ENCODE peak calls at places on chromosomes 5 and 9, in nine cellular contexts. R, M, K, H, F, E, T, A and Y are unnamed samples.
A peak's percentile ranks its signal among the peaks of the same experiment; 100 is the strongest.

GRCh38 chr5:55319481-55319880 is 11.7 kb downstream of the MTREX start:
- DNase-seq in R (no peak), H (no peak), F (no peak), T (no peak), M (no peak), A (no peak), E (no peak), K (no peak), Y (no peak)

GRCh38 chr9:131587331-131587730 is 42.0 kb downstream of the PRRT1B start:
- DNase-seq in K (no peak), R (no peak), F (no peak), H (no peak), T (no peak), A (no peak), M (no peak), E (no peak), Y (no peak)

GRCh38 chr9:81656004-81656403 is 33.3 kb downstream of the TLE1 start:
- DNase-seq in R (peak; percentile 25), K (no peak), T (no peak), M (peak; percentile 25), E (no peak), F (no peak), A (no peak), H (no peak), Y (no peak)

GRCh38 chr5:24668050-24668449 is 23.3 kb upstream of the CDH10 start:
- DNase-seq in F (no peak), H (no peak), K (no peak), E (no peak), A (no peak), R (no peak), T (no peak), M (no peak), Y (no peak)

GRCh38 chr9:99445377-99445891 is 223.4 kb downstream of the SEC61B start:
- DNase-seq in E (no peak), T (no peak), R (no peak), H (no peak), M (peak; percentile 26), K (peak; percentile 79), F (peak; percentile 82), A (peak; percentile 30), Y (peak; percentile 94)

GRCh38 chr5:143494162-143494561 is 90.7 kb upstream of the NR3C1 start:
- DNase-seq in A (no peak), E (no peak), K (peak; percentile 91), F (no peak), R (no peak), M (no peak), T (no peak), H (no peak), Y (peak; percentile 88)

GRCh38 chr5:80937591-80937990 is 22.6 kb upstream of the RASGRF2 start:
- DNase-seq in T (no peak), K (peak; percentile 13), A (no peak), M (no peak), E (no peak), R (no peak), H (no peak), F (no peak), Y (no peak)

GRCh38 chr5:473344-474192 is 30.6 kb downstream of the EXOC3 start:
- DNase-seq in F (no peak), T (no peak), H (no peak), E (peak; percentile 56), M (no peak), A (peak; percentile 82), K (peak; percentile 28), R (no peak), Y (peak; percentile 29)

GRCh38 chr9:87324613-87325194 is 173.0 kb upstream of the DAPK1 start:
- DNase-seq in T (no peak), H (no peak), A (peak; percentile 60), M (no peak), F (no peak), E (no peak), K (peak; percentile 79), R (no peak), Y (peak; percentile 54)

GRCh38 chr5:56534102-56534501 is 281.2 kb upstream of the MAP3K1 start:
- DNase-seq in F (no peak), M (peak; percentile 40), A (peak; percentile 34), R (no peak), E (no peak), T (no peak), K (no peak), H (no peak), Y (peak; percentile 87)

GRCh38 chr5:100902406-100903035 is 561 bp downstream of the ST8SIA4 start:
- DNase-seq in K (peak; percentile 31), E (peak; percentile 61), T (peak; percentile 43), F (no peak), H (no peak), M (peak; percentile 25), R (no peak), A (peak; percentile 62), Y (no peak)

GRCh38 chr5:150694638-150695037 is 6.2 kb downstream of the RBM22 start:
- DNase-seq in T (no peak), K (peak; percentile 60), R (no peak), A (no peak), F (no peak), H (no peak), E (no peak), M (no peak), Y (no peak)
- H3K36me3 ChIP-seq in T (peaks cover 63% of the 10 kb centered on the region), K (peaks cover 14% of the 10 kb centered on the region), R (peaks cover 97% of the 10 kb centered on the region), A (peaks cover 26% of the 10 kb centered on the region), F (peaks cover 84% of the 10 kb centered on the region), H (peaks cover 85% of the 10 kb centered on the region), E (peaks cover 73% of the 10 kb centered on the region), M (peaks cover 95% of the 10 kb centered on the region), Y (peaks cover 32% of the 10 kb centered on the region)

GRCh38 chr9:34102796-34103195 is 23.7 kb downstream of the DCAF12 start:
- DNase-seq in H (no peak), T (no peak), E (no peak), A (no peak), F (no peak), K (no peak), R (no peak), M (no peak), Y (no peak)
- H3K36me3 ChIP-seq in H (peaks cover 53% of the 10 kb centered on the region), T (peaks cover 40% of the 10 kb centered on the region), E (peaks cover 32% of the 10 kb centered on the region), A (peaks cover 10% of the 10 kb centered on the region), F (peaks cover 77% of the 10 kb centered on the region), K (peaks cover 9% of the 10 kb centered on the region), R (peaks cover 100% of the 10 kb centered on the region), M (peaks cover 90% of the 10 kb centered on the region), Y (peaks cover 28% of the 10 kb centered on the region)

GRCh38 chr5:138900281-138900965 is 25.3 kb upstream of the LRRTM2 start:
- DNase-seq in T (no peak), A (no peak), R (no peak), K (peak; percentile 43), E (no peak), H (no peak), F (no peak), M (no peak), Y (peak; percentile 62)

GRCh38 chr5:138901716-138902115 is 26.6 kb upstream of the LRRTM2 start:
- DNase-seq in E (no peak), R (no peak), T (no peak), F (no peak), A (peak; percentile 37), K (no peak), M (no peak), H (no peak), Y (no peak)

GRCh38 chr5:138909734-138910133 is 34.6 kb upstream of the LRRTM2 start:
- DNase-seq in R (no peak), M (no peak), A (no peak), H (no peak), T (no peak), F (no peak), K (no peak), E (no peak), Y (no peak)

GRCh38 chr5:138903113-138903789 is 28.1 kb upstream of the LRRTM2 start:
- DNase-seq in K (peak; percentile 38), R (no peak), H (no peak), M (no peak), T (no peak), F (no peak), A (no peak), E (no peak), Y (peak; percentile 55)

GRCh38 chr5:138905541-138905940 is 30.4 kb upstream of the LRRTM2 start:
- DNase-seq in A (peak; percentile 77), E (no peak), H (no peak), R (no peak), T (no peak), K (no peak), M (no peak), F (no peak), Y (peak; percentile 68)
- H3K36me3 ChIP-seq in A (peaks cover 7% of the 10 kb centered on the region), E (no peaks in the 10 kb centered on the region), H (peaks cover 43% of the 10 kb centered on the region), R (peaks cover 100% of the 10 kb centered on the region), T (no peaks in the 10 kb centered on the region), K (peaks cover 2% of the 10 kb centered on the region), M (peaks cover 54% of the 10 kb centered on the region), F (peaks cover 16% of the 10 kb centered on the region), Y (peaks cover 15% of the 10 kb centered on the region)

GRCh38 chr5:149341846-149342245 is 3.5 kb upstream of the GRPEL2 start:
- DNase-seq in F (no peak), E (no peak), A (no peak), H (no peak), T (no peak), K (no peak), R (no peak), M (no peak), Y (no peak)

GRCh38 chr5:149338364-149338763 is 6.9 kb upstream of the GRPEL2 start:
- DNase-seq in K (no peak), H (no peak), E (no peak), T (no peak), F (no peak), R (no peak), A (no peak), M (no peak), Y (peak; percentile 49)

GRCh38 chr5:149333711-149334443 is 11.4 kb upstream of the GRPEL2 start:
- DNase-seq in A (no peak), M (no peak), R (no peak), F (no peak), H (no peak), K (no peak), E (no peak), T (no peak), Y (peak; percentile 74)

DNA sequence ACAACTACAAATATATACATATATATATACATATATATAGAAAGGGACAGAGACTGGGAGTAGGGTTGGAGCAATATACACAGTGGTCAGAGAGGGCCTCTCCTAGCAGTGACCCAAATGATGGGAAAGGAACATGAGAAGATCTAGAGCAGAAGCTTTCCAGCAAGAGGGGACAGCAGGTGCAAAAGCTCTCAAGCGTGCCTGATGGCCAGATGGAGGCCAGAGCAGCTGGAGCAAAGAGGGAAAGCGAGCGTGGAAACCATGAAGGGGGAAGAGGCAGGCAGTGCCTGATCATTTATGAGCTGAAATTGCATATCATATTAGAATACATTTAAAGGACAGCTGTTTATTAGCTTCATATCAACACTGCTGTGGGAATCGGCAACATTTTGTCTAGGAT is 7.6 kb upstream of the GRPEL2 start:
- DNase-seq in T (no peak), A (no peak), F (no peak), E (no peak), M (no peak), H (no peak), K (no peak), R (no peak), Y (no peak)
- H3K36me3 ChIP-seq in T (no peaks in the 10 kb centered on the region), A (no peaks in the 10 kb centered on the region), F (no peaks in the 10 kb centered on the region), E (no peaks in the 10 kb centered on the region), M (peaks cover 67% of the 10 kb centered on the region), H (no peaks in the 10 kb centered on the region), K (no peaks in the 10 kb centered on the region), R (peaks cover 44% of the 10 kb centered on the region), Y (peaks cover 1% of the 10 kb centered on the region)